ENCODE peak calls at places on chromosomes 11 and 22, in seven cellular contexts. W is Caco-2, Y is pancreas, I is GM20000, C is fibroblast of mammary gland, L is prostate gland, A is left ventricle myocardium inferior. H is an unnamed sample.

GRCh38 chr11:111386611-111387150 is 7.6 kb upstream of the POU2AF1 start:
- DNase-seq in L (no peak), C (no peak), W (no peak), A (no peak), Y (no peak), I (no peak), H (no peak)

GRCh38 chr22:46563381-46564083 is 26.1 kb upstream of the CELSR1 start:
- DNase-seq in Y (peak), C (peak), W (peak), A (peak), I (peak), L (peak), H (peak)

GRCh38 chr11:46277313-46277622 is 194 bp upstream of the CREB3L1 start:
- DNase-seq in L (peak), Y (no peak), I (peak), C (peak), A (no peak), W (no peak), H (no peak)

GRCh38 chr11:16793009-16793408 is 54.6 kb downstream of the C11orf58 start:
- DNase-seq in A (no peak), Y (no peak), W (no peak), C (no peak), L (no peak), I (no peak), H (no peak)

GRCh38 chr11:93784152-93784934 is at the start of gene MED17:
- DNase-seq in I (peak), W (peak), L (peak), C (peak), A (peak), Y (peak), H (peak)

GRCh38 chr11:102111787-102112653 is 1.8 kb downstream of the YAP1 start:
- DNase-seq in I (no peak), A (no peak), C (peak), Y (no peak), L (peak), W (peak), H (no peak)

GRCh38 chr22:17576475-17576874 is 13.2 kb downstream of the SLC25A18 start:
- DNase-seq in L (no peak), W (no peak), Y (no peak), C (peak), A (no peak), I (no peak), H (no peak)

GRCh38 chr11:113105584-113105983 is 144.4 kb downstream of the NCAM1 start:
- DNase-seq in I (no peak), Y (no peak), C (no peak), L (no peak), A (no peak), W (no peak), H (no peak)

GRCh38 chr22:43411981-43412807 is at the start of gene MPPED1:
- DNase-seq in Y (no peak), I (no peak), A (no peak), W (no peak), L (no peak), C (no peak), H (no peak)

GRCh38 chr11:57219021-57219627 is 17.9 kb downstream of the APLNR start:
- DNase-seq in A (peak), Y (no peak), C (peak), L (no peak), W (no peak), I (no peak), H (no peak)

GRCh38 chr11:5171856-5172255 is 17.3 kb upstream of the OR52A1 start:
- DNase-seq in L (no peak), W (no peak), I (no peak), Y (no peak), A (no peak), C (no peak), H (no peak)

GRCh38 chr22:37173709-37174108 is 14.3 kb downstream of the C1QTNF6 start:
- DNase-seq in L (no peak), I (no peak), Y (peak), W (no peak), C (peak), A (peak), H (no peak)

GRCh38 chr11:35615911-35616900 is 2.1 kb upstream of the FJX1 start:
- DNase-seq in A (no peak), I (peak), C (peak), Y (no peak), W (peak), L (peak), H (no peak)

GRCh38 chr11:64251986-64252837 is 882 bp downstream of the PLCB3 start:
- DNase-seq in W (peak), Y (peak), A (peak), C (no peak), L (peak), I (peak), H (peak)

GRCh38 chr22:43639228-43639948 is 172.7 kb downstream of the EFCAB6 start:
- DNase-seq in L (no peak), C (no peak), Y (no peak), W (no peak), I (no peak), A (no peak), H (no peak)

GRCh38 chr11:5258543-5259262 is 4.1 kb upstream of the HBG2 start:
- DNase-seq in I (no peak), A (no peak), Y (no peak), W (no peak), C (no peak), L (no peak), H (no peak)

GRCh38 chr11:130765951-130766649 is 150.2 kb downstream of the SNX19 start:
- DNase-seq in W (no peak), L (no peak), I (peak), Y (no peak), C (peak), A (no peak), H (no peak)

GRCh38 chr11:36431429-36432092 is 78.5 kb downstream of the TRAF6 start:
- DNase-seq in I (no peak), W (peak), C (peak), Y (no peak), L (no peak), A (peak), H (peak)

GRCh38 chr11:103619480-103619879 is 417.0 kb upstream of the DDI1 start:
- DNase-seq in C (peak), Y (no peak), L (no peak), I (no peak), A (no peak), W (peak), H (no peak)

GRCh38 chr22:43541462-43542407 is 129.9 kb downstream of the MPPED1 start:
- DNase-seq in W (no peak), I (no peak), C (no peak), A (no peak), Y (no peak), L (no peak), H (no peak)

GRCh38 chr22:48505891-48506290 is 1321.8 kb downstream of the BRD1 start:
- DNase-seq in I (no peak), A (no peak), L (no peak), C (no peak), Y (no peak), W (no peak), H (no peak)

GRCh38 chr22:44304354-44304753 is 8.4 kb downstream of the SHISAL1 start:
- DNase-seq in I (no peak), A (no peak), L (no peak), C (peak), W (no peak), Y (no peak), H (no peak)

GRCh38 chr22:37400719-37401118 is 26.6 kb downstream of the ELFN2 start:
- DNase-seq in A (no peak), L (no peak), I (no peak), W (peak), Y (no peak), C (no peak), H (peak)

GRCh38 chr22:38570841-38571364 is 920 bp upstream of the DMC1 start:
- DNase-seq in W (peak), L (peak), A (peak), I (peak), Y (peak), C (peak), H (no peak)

GRCh38 chr11:86784247-86784681 is 16.1 kb upstream of the PRSS23 start:
- DNase-seq in L (no peak), A (no peak), W (no peak), Y (no peak), I (no peak), C (peak), H (no peak)

GRCh38 chr22:23682827-23683355 is 7.9 kb upstream of the RGL4 start:
- DNase-seq in I (no peak), C (no peak), A (no peak), L (no peak), W (no peak), Y (no peak), H (no peak)

GRCh38 chr11:77379253-77379652 is 77.8 kb upstream of the GDPD4 start:
- DNase-seq in I (no peak), A (no peak), Y (no peak), W (no peak), L (no peak), C (peak), H (no peak)

GRCh38 chr11:126157326-126158030 is 54.0 kb downstream of the RPUSD4 start:
- DNase-seq in C (no peak), Y (no peak), W (no peak), L (no peak), A (no peak), I (no peak), H (no peak)

GRCh38 chr22:39666926-39667325 is 96.4 kb downstream of the CACNA1I start:
- DNase-seq in Y (no peak), A (no peak), C (no peak), I (no peak), W (no peak), L (no peak), H (no peak)

GRCh38 chr11:98365185-98365584 is 655.6 kb upstream of the CNTN5 start:
- DNase-seq in A (no peak), W (no peak), L (no peak), C (peak), I (no peak), Y (no peak), H (no peak)

GRCh38 chr11:35464308-35464707 is 45.0 kb upstream of the SLC1A2 start:
- DNase-seq in Y (no peak), L (no peak), I (no peak), C (no peak), A (no peak), W (no peak), H (no peak)

GRCh38 chr22:50733521-50734342 is 4.3 kb upstream of the ACR start:
- DNase-seq in A (peak), L (no peak), I (no peak), C (peak), W (no peak), Y (peak), H (no peak)

GRCh38 chr11:56545531-56545930 is 2.5 kb upstream of the OR5M11 start:
- DNase-seq in C (no peak), L (no peak), W (no peak), A (no peak), Y (no peak), I (no peak), H (no peak)

GRCh38 chr11:127789887-127790286 is 789.3 kb upstream of the KIRREL3 start:
- DNase-seq in L (no peak), A (no peak), Y (no peak), C (no peak), W (peak), I (no peak), H (no peak)

GRCh38 chr22:42970029-42970428 is 44.9 kb downstream of the PACSIN2 start:
- DNase-seq in Y (no peak), I (no peak), A (no peak), L (no peak), W (no peak), C (no peak), H (no peak)

GRCh38 chr22:19807161-19807913 is 46.8 kb downstream of the TBX1 start:
- DNase-seq in C (no peak), Y (peak), I (no peak), L (no peak), W (no peak), A (peak), H (no peak)

GRCh38 chr11:115042002-115042401 is 363.7 kb downstream of the NXPE2 start:
- DNase-seq in Y (no peak), C (no peak), I (no peak), W (no peak), L (no peak), A (peak), H (no peak)
- TF ChIP-seq CTCF in Y (no peak), C (no peak), I (no peak), W (no peak), L (no peak), A (no peak), H (no peak)

DNA sequence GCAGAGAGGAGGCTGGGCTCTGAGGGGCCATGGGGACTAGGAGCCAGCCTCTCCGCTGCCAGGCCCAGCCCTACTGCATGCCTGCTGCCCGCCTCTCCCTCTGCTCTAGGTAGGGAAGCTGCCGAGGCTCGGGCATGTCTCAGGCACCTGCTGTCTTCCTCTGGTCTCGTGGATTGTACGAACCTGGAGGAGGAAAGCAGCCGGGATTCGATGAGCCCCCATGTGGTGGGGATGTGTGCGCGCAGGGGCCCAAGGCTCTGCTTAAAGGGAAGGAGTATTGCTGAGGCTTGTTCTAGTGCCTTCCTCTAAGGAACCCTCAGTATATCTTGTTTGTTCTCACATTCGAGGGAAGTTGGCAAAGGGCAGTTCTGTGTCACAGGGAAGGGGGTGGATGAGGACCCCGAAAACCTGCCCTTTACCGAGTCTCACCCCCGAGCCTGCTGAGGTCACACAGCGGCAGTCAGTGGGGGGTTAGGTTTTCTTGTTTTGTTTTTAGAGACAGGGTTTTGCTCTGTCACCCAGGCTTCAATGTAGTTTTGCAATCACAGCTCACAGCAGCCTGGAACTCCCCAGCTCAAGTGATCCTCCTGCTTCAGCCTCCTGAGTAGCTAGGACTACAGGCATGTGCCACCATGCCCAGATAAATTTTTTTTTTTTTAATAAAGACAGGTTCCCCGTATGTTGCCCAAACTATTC is 21.3 kb downstream of the DAGLA start:
- DNase-seq in L (no peak), I (no peak), Y (no peak), C (no peak), W (peak), A (no peak), H (no peak)
- TF ChIP-seq CTCF in L (peak), I (no peak), Y (no peak), C (peak), W (peak), A (peak), H (no peak)

GRCh38 chr11:69674267-69674885 is 777 bp downstream of the LTO1 start:
- DNase-seq in W (no peak), A (no peak), Y (no peak), C (peak), L (no peak), I (no peak), H (no peak)
- TF ChIP-seq CTCF in W (no peak), A (no peak), Y (no peak), C (no peak), L (no peak), I (no peak), H (no peak)

GRCh38 chr11:129189646-129190045 is 2.5 kb downstream of the ARHGAP32 start:
- DNase-seq in Y (no peak), I (no peak), A (no peak), L (no peak), C (no peak), W (no peak), H (no peak)

GRCh38 chr11:129192150-129192549 is at the start of gene ARHGAP32:
- DNase-seq in L (no peak), Y (no peak), W (no peak), C (no peak), A (no peak), I (no peak), H (no peak)

GRCh38 chr11:129191649-129192048 is 476 bp downstream of the ARHGAP32 start:
- DNase-seq in Y (no peak), L (peak), C (no peak), I (no peak), W (peak), A (no peak), H (no peak)

GRCh38 chr11:129184581-129184980 is 7.5 kb downstream of the ARHGAP32 start:
- DNase-seq in W (no peak), Y (no peak), C (no peak), I (no peak), L (no peak), A (no peak), H (no peak)

DNA sequence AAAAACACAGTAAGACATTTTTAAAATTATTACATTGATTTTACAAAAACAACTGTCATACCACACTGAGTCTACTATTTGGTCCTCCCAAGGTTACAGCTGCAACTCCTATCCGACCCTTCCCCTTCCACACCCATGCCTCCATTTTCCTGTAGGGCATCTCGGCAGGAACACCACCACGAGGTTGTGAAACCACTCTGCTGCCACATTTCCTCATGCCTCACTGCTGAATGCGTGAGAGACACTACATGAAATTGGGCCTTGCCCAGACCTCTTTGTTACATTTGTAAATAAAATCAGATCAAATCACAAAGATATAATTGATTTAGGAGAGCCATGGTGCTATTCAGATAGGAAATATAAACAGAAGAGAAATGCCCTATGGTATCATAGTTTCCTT is 2.0 kb downstream of the ARHGAP32 start:
- DNase-seq in A (no peak), Y (no peak), L (no peak), W (no peak), C (peak), I (no peak), H (no peak)
- TF ChIP-seq CTCF in A (no peak), Y (no peak), L (no peak), W (no peak), C (no peak), I (no peak), H (no peak)

GRCh38 chr11:763549-764321 is 13.6 kb downstream of the GATD1 start:
- DNase-seq in Y (peak), W (no peak), I (no peak), C (no peak), A (no peak), L (no peak), H (no peak)
- TF ChIP-seq CTCF in Y (no peak), W (no peak), I (no peak), C (no peak), A (no peak), L (no peak), H (no peak)

DNA sequence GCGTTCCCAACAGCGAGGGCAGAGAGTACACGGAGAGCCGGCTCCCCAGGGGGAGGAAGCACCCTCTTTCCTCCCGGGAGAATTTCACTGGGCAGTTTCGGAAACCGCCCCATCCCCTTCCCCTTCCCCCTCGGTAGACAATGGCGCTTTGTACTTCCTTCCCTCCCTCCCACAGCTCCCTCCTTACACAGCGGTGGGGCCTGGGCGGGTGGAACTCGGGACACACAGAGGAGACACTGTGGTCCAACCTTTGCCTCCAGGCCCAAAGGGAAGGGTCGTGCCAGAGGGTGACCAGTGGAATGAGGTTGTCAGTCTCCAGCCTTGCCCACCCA is 4.3 kb downstream of the SMTN start:
- DNase-seq in L (no peak), A (peak), I (no peak), W (no peak), Y (no peak), C (no peak), H (no peak)
- TF ChIP-seq CTCF in L (no peak), A (no peak), I (no peak), W (no peak), Y (no peak), C (no peak), H (no peak)

GRCh38 chr11:8834379-8834778 is 76.6 kb upstream of the AKIP1 start:
- DNase-seq in I (no peak), L (no peak), W (no peak), A (no peak), C (no peak), Y (no peak), H (no peak)
- TF ChIP-seq CTCF in I (no peak), L (no peak), W (no peak), A (no peak), C (no peak), Y (no peak), H (no peak)

GRCh38 chr11:69034123-69034522 is 14.6 kb upstream of the TPCN2 start:
- DNase-seq in Y (no peak), C (no peak), I (no peak), W (no peak), L (no peak), A (no peak), H (no peak)
- TF ChIP-seq CTCF in Y (no peak), C (no peak), I (no peak), W (no peak), L (no peak), A (no peak), H (no peak)

GRCh38 chr11:133823211-133823610 is 22.1 kb downstream of the SPATA19 start:
- DNase-seq in C (no peak), Y (no peak), L (no peak), W (no peak), A (no peak), I (no peak), H (no peak)

GRCh38 chr11:133819114-133819513 is 26.2 kb downstream of the SPATA19 start:
- DNase-seq in C (no peak), Y (no peak), I (no peak), A (no peak), W (no peak), L (no peak), H (no peak)

GRCh38 chr11:133819916-133820315 is 25.4 kb downstream of the SPATA19 start:
- DNase-seq in A (no peak), C (no peak), W (no peak), L (no peak), Y (no peak), I (no peak), H (no peak)

GRCh38 chr11:133824593-133824992 is 20.7 kb downstream of the SPATA19 start:
- DNase-seq in A (no peak), I (no peak), C (no peak), W (no peak), Y (no peak), L (no peak), H (no peak)

DNA sequence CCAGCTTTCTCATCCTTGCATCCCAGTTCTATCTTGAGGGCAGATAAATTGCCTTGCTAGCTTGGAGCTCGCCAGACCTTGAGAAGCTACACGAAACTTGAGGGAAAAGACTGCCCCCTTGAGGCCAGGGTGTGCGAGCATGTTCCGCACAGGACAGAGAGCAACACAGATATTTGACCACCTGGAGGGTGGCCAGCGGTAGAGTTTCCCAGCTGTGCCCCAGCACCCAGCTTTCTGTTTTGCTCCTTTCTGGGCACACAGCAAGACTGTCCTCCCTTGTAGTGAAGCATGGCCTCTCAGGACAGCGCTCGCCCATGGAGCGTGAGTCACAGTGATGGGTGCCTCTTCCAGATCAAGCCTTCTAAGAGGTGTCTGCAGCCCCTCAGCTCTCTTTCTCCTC is 23.5 kb downstream of the SPATA19 start:
- DNase-seq in I (peak), A (peak), Y (peak), L (peak), C (peak), W (peak), H (peak)
- TF ChIP-seq CTCF in I (peak), A (peak), Y (peak), L (peak), C (peak), W (peak), H (peak)